ENCODE peak calls at places on chromosomes 13 and 19, in four cellular contexts. R is fibroblast of lung, W is BJ, Y is choroid plexus epithelial cell. T is an unnamed sample.

GRCh38 chr19:39032164-39032918 is at the start of gene FBXO27:
- DNase-seq in Y (peak), W (no peak), R (peak), T (no peak)

GRCh38 chr13:38979891-38980627 is 10.6 kb downstream of the STOML3 start:
- DNase-seq in W (no peak), Y (peak), R (no peak), T (no peak)

GRCh38 chr19:49335071-49335783 is at the start of gene CD37:
- DNase-seq in R (no peak), W (no peak), Y (no peak), T (no peak)

GRCh38 chr13:112448621-112449544 is 72.7 kb downstream of the SPACA7 start:
- DNase-seq in W (no peak), Y (no peak), R (no peak), T (no peak)

GRCh38 chr13:39462456-39462855 is 140.5 kb downstream of the LHFPL6 start:
- DNase-seq in Y (peak), R (peak), W (no peak), T (no peak)

GRCh38 chr13:40679586-40679985 is 13.1 kb upstream of the FOXO1 start:
- DNase-seq in R (no peak), Y (no peak), W (no peak), T (no peak)

GRCh38 chr19:47280183-47280797 is 5.6 kb downstream of the INAFM1 start:
- DNase-seq in Y (peak), W (no peak), R (no peak), T (no peak)

GRCh38 chr19:4120531-4120930 is 3.4 kb downstream of the MAP2K2 start:
- DNase-seq in W (no peak), R (peak), Y (peak), T (no peak)

GRCh38 chr19:35712529-35712909 is 5.3 kb upstream of the KMT2B start:
- DNase-seq in Y (no peak), R (no peak), W (no peak), T (no peak)

GRCh38 chr19:35708391-35708790 is 4.0 kb downstream of the ZBTB32 start:
- DNase-seq in Y (no peak), W (no peak), R (no peak), T (no peak)

GRCh38 chr19:35712910-35713845 is 4.6 kb upstream of the KMT2B start:
- DNase-seq in R (no peak), W (no peak), Y (no peak), T (no peak)

GRCh38 chr19:35713904-35714440 is 3.8 kb upstream of the KMT2B start:
- DNase-seq in W (no peak), Y (no peak), R (no peak), T (no peak)

GRCh38 chr19:35710784-35711723 is 6.7 kb downstream of the ZBTB32 start:
- DNase-seq in W (no peak), Y (no peak), R (no peak), T (no peak)
- H3K4me3 ChIP-seq in W (no peak), Y (no peak), R (no peak), T (no peak)

DNA sequence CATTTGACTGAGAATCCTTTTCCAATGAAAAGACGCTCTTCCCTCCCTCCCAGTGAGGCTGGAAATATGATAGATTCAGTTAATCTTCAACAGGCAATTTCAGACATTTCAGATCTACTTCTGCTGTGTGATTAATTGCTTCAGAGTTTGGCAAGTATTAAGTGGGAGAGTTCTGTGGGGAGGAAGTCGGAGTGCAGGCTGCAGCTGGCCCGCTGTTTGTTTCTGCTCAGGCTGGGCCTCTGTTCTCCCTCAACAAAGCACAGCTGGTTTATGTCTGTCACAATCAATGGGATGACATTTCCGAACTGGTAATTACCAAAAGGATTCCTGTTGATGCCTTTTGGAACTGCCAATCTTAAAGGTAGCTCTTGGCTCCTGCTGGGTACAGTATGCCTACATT is 178.2 kb downstream of the NDFIP2 start:
- DNase-seq in Y (peak), R (peak), W (no peak), T (no peak)
- H3K4me3 ChIP-seq in Y (no peak), R (no peak), W (no peak), T (no peak)

GRCh38 chr13:99970761-99971575 is 599 bp downstream of the ZIC5 start:
- DNase-seq in W (no peak), R (no peak), Y (no peak), T (no peak)

GRCh38 chr13:99971576-99972189 is at the start of gene ZIC5:
- DNase-seq in R (no peak), W (no peak), Y (peak), T (no peak)

GRCh38 chr13:99973163-99973785 is 1.7 kb upstream of the ZIC5 start:
- DNase-seq in R (no peak), W (no peak), Y (no peak), T (no peak)

GRCh38 chr13:99973786-99974185 is 2.2 kb upstream of the ZIC5 start:
- DNase-seq in R (no peak), W (no peak), Y (no peak), T (no peak)

DNA sequence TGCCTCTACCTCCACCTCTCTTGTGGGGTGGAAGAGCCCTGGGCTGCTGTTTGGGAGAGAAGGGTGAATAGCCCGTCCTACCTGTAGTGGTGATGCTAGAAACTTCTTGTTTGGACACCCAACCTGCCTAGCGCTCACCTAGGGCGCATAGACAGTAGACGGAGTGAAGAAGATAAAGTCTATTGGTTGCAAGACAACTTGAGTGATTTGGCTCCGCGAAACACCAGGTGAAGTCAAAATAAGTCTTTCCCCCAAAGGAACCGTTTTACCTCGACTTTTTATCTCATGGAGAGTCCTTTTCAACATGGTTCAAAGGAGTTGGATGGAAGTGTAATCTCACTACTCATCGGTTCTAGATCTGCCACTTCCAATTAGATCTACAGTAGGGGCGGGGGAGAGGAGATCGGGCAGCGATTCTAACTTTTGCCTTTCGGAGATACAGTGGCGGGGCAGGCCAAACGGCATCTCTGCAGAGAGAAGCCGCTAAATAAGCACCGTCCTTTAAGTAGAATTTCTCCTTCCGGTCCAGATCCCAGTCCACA is 694 bp upstream of the ZIC5 start:
- DNase-seq in R (no peak), W (no peak), Y (no peak), T (no peak)
- H3K4me3 ChIP-seq in R (no peak), W (no peak), Y (peak), T (no peak)

GRCh38 chr19:9037415-9038062 is 27.3 kb upstream of the MUC16 start:
- DNase-seq in R (no peak), Y (no peak), W (no peak), T (no peak)

GRCh38 chr19:9041023-9041422 is 30.8 kb upstream of the MUC16 start:
- DNase-seq in Y (no peak), R (no peak), W (no peak), T (no peak)

GRCh38 chr19:9043524-9043923 is 33.3 kb upstream of the MUC16 start:
- DNase-seq in W (no peak), Y (no peak), R (peak), T (no peak)

GRCh38 chr19:9040131-9040530 is 29.9 kb upstream of the MUC16 start:
- DNase-seq in Y (no peak), R (no peak), W (no peak), T (no peak)

DNA sequence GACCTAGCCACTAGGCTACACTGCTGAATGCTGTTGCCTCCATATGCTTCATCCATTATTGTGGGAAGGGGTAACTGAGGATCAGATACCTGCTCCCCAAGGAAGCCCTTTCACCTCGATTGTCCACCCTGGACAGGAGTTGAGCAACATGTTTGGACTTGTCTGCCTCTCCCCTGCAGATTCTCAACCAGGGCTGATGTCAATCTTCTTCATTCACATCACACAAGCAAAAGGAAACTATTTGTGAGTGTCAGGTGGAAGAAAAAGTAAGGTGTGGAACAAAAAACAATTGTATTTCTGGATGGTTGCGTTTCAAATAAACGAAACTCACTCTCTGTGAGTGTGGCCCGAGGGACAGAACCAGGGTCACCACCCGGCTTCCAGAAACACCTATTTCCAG is 29.5 kb upstream of the MUC16 start:
- DNase-seq in Y (no peak), R (no peak), W (no peak), T (no peak)
- H3K4me3 ChIP-seq in Y (no peak), R (no peak), W (no peak), T (no peak)

GRCh38 chr13:25905411-25906010 is 146.3 kb downstream of the SHISA2 start:
- DNase-seq in Y (no peak), R (no peak), W (no peak), T (no peak)
- H3K4me3 ChIP-seq in Y (no peak), R (no peak), W (no peak), T (no peak)

DNA sequence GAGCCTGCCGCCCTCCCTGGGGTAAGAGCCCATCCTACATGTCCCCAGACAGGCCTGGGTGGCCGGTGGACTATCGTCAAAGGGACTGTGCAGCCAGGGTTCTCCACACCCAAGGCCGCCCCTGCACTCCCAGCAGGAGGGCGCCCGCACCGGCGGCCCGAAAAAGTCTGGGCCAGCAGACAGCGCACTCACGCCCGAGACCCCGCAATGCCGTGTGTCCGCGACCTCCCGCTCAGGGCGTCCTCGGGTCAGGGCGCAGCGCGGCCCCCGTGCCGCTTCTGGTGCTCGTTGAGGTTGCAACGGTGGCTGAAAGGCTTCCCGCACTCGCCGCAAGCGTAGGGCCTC is 2.6 kb upstream of the A1BG start:
- DNase-seq in W (no peak), Y (no peak), R (no peak), T (no peak)
- H3K4me3 ChIP-seq in W (peak), Y (no peak), R (no peak), T (peak)

DNA sequence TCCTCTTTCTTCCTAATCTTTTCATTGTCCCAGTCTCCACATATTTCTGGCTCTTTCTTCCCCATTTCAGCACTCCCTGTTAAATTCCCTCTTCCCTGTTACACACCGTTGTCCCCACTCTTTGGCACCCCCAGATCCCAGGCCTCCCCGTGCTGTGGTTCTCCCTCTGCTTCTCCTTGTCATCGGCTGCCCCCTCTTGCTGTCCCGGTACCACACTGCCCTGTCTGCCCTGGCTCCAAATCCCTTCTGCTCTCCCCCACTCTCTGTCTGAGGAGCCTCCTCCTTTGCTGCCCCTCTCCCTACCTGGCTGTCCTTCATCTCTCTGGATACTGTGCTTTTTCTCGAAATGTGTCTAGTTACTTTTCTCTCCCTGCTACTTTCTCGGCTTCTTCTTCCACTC is 978 bp downstream of the ZNF415 start:
- DNase-seq in R (no peak), W (no peak), Y (no peak), T (no peak)
- H3K4me3 ChIP-seq in R (peak), W (peak), Y (peak), T (no peak)

DNA sequence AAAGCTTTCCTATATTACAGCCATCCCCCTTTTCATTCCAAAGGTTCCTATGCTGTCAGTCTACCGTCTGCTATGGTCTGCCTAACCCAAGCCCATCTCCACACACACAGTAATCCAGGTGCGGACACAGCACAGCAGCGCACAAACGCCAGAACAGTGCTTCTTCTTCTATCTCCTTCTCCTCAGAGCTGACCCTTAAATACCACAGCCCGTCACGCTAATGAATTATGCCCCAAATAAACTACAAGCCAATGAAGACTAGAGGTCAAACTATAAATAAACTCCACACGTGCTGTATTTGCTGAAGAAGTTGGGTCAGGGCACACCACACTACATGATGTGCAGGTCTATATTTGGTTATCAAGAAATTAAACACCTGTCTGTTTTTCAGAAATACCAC is 71.8 kb downstream of the TBC1D4 start:
- DNase-seq in R (no peak), W (no peak), Y (no peak), T (no peak)
- H3K4me3 ChIP-seq in R (no peak), W (no peak), Y (no peak), T (no peak)

GRCh38 chr19:18606281-18607221 is at the start of gene CRLF1:
- DNase-seq in Y (no peak), R (no peak), W (no peak), T (no peak)

GRCh38 chr19:18608102-18608804 is 1.7 kb upstream of the CRLF1 start:
- DNase-seq in R (no peak), Y (no peak), W (no peak), T (no peak)

GRCh38 chr19:18608805-18609716 is 2.5 kb upstream of the CRLF1 start:
- DNase-seq in W (no peak), Y (no peak), R (no peak), T (no peak)

GRCh38 chr19:18605546-18606280 is 886 bp downstream of the CRLF1 start:
- DNase-seq in R (no peak), W (no peak), Y (no peak), T (no peak)

GRCh38 chr19:18607222-18608101 is 863 bp upstream of the CRLF1 start:
- DNase-seq in R (no peak), W (no peak), Y (no peak), T (no peak)
- H3K4me3 ChIP-seq in R (peak), W (no peak), Y (no peak), T (no peak)

DNA sequence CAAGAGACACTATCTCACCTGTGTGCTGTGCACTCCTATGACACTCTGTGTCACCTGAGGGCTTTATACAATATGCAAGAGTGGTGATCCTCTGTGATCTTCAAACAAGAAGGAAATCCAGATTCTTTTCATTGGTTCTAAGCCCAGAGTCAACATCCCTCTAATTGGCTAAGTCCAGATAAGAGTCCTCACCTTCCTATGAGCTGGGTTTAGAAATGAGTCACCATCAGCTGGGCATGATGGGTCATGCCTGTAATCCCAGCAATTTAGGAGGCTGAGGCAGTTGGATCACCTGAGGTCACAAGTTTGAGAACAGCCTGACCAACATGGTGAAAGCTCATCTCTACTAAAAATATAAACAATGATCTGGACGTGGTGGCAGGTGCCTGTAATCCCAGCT is 144.4 kb downstream of the ZNF675 start:
- DNase-seq in R (no peak), Y (no peak), W (no peak), T (no peak)
- H3K4me3 ChIP-seq in R (no peak), Y (no peak), W (no peak), T (no peak)

T was measured in HFF-Myc.